ENCODE peak calls at places on chromosomes 2 and 18, in six cellular contexts. P is H1, F is HL-60, R is endothelial cell of umbilical vein, T is stomach, X is GM12891. A is an unnamed sample.

GRCh38 chr2:28136557-28136956 is 246.0 kb downstream of the BABAM2 start:
- DNase-seq in P (no peak), F (no peak), R (no peak), T (no peak), X (no peak), A (no peak)

GRCh38 chr2:44362207-44363015 is 664 bp downstream of the CAMKMT start:
- DNase-seq in P (no peak), F (peak), R (peak), T (peak), X (no peak), A (no peak)

GRCh38 chr2:85951351-85952067 is 62.7 kb upstream of the ST3GAL5 start:
- DNase-seq in P (no peak), F (peak), R (no peak), T (no peak), X (no peak), A (no peak)

GRCh38 chr2:191950132-191950885 is 103.4 kb upstream of the CAVIN2 start:
- DNase-seq in P (no peak), F (no peak), R (peak), T (no peak), X (no peak), A (no peak)

GRCh38 chr2:65749549-65749948 is 317.1 kb upstream of the SPRED2 start:
- DNase-seq in P (no peak), F (no peak), R (no peak), T (no peak), X (no peak), A (no peak)

GRCh38 chr2:83742117-83742782 is 716.8 kb downstream of the SUCLG1 start:
- DNase-seq in P (no peak), F (no peak), R (peak), T (no peak), X (no peak), A (no peak)

GRCh38 chr18:60675801-60676200 is 303.2 kb upstream of the MC4R start:
- DNase-seq in P (no peak), F (no peak), R (no peak), T (peak), X (no peak), A (no peak)

GRCh38 chr18:48218285-48219022 is 190.7 kb downstream of the ZBTB7C start:
- DNase-seq in P (no peak), F (no peak), R (no peak), T (no peak), X (no peak), A (no peak)

GRCh38 chr2:30765226-30765625 is 42.0 kb downstream of the CAPN13 start:
- DNase-seq in P (no peak), F (no peak), R (no peak), T (peak), X (no peak), A (no peak)

GRCh38 chr2:85768713-85769112 is 14.9 kb downstream of the ATOH8 start:
- DNase-seq in P (no peak), F (no peak), R (peak), T (peak), X (no peak), A (no peak)

GRCh38 chr2:230640540-230641011 is 72.1 kb upstream of the CAB39 start:
- DNase-seq in P (no peak), F (no peak), R (no peak), T (no peak), X (no peak), A (no peak)

GRCh38 chr2:28346587-28346986 is 46.1 kb upstream of the FOSL2 start:
- DNase-seq in P (no peak), F (no peak), R (no peak), T (no peak), X (no peak), A (no peak)

GRCh38 chr2:236879416-236879963 is 206.2 kb upstream of the COPS8 start:
- DNase-seq in P (no peak), F (no peak), R (peak), T (no peak), X (no peak), A (peak)

GRCh38 chr2:156383798-156384197 is 51.3 kb upstream of the NR4A2 start:
- DNase-seq in P (no peak), F (no peak), R (no peak), T (no peak), X (no peak), A (no peak)

GRCh38 chr2:763766-764525 is 86.7 kb upstream of the TMEM18 start:
- DNase-seq in P (no peak), F (no peak), R (no peak), T (no peak), X (no peak), A (no peak)

GRCh38 chr18:76416935-76417334 is 78.1 kb downstream of the ZNF516 start:
- DNase-seq in P (no peak), F (no peak), R (no peak), T (no peak), X (no peak), A (no peak)

GRCh38 chr2:51697095-51697494 is 665.2 kb upstream of the NRXN1 start:
- DNase-seq in P (no peak), F (no peak), R (no peak), T (no peak), X (no peak), A (no peak)

GRCh38 chr2:202091476-202091875 is 18.4 kb downstream of the KIAA2012 start:
- DNase-seq in P (no peak), F (peak), R (no peak), T (no peak), X (no peak), A (no peak)

GRCh38 chr18:49768051-49768391 is 45.3 kb downstream of the ACAA2 start:
- DNase-seq in P (peak), F (no peak), R (peak), T (peak), X (no peak), A (no peak)

GRCh38 chr2:208359632-208359986 is 47.0 kb upstream of the PTH2R start:
- DNase-seq in P (no peak), F (peak), R (no peak), T (no peak), X (no peak), A (no peak)

GRCh38 chr2:95215018-95215612 is 7.8 kb downstream of the ZNF892 start:
- DNase-seq in P (no peak), F (no peak), R (no peak), T (no peak), X (no peak), A (no peak)

GRCh38 chr2:11896386-11896785 is 150.0 kb downstream of the LPIN1 start:
- DNase-seq in P (no peak), F (no peak), R (no peak), T (no peak), X (no peak), A (no peak)

GRCh38 chr2:57126410-57126809 is 920.2 kb upstream of the VRK2 start:
- DNase-seq in P (no peak), F (no peak), R (no peak), T (no peak), X (no peak), A (no peak)

GRCh38 chr18:41974661-41975286 is 19.7 kb downstream of the PIK3C3 start:
- DNase-seq in P (no peak), F (peak), R (no peak), T (no peak), X (no peak), A (no peak)

GRCh38 chr18:22667616-22668422 is 250.1 kb upstream of the CTAGE1 start:
- DNase-seq in P (no peak), F (no peak), R (peak), T (no peak), X (no peak), A (no peak)

GRCh38 chr18:7789853-7790552 is 222.9 kb downstream of the PTPRM start:
- DNase-seq in P (peak), F (no peak), R (peak), T (peak), X (no peak), A (peak)

GRCh38 chr2:36433311-36434217 is 78.0 kb downstream of the CRIM1 start:
- DNase-seq in P (no peak), F (no peak), R (no peak), T (no peak), X (no peak), A (peak)

GRCh38 chr2:193350509-193350908 is 1155.8 kb upstream of the TMEFF2 start:
- DNase-seq in P (no peak), F (no peak), R (no peak), T (no peak), X (no peak), A (no peak)

GRCh38 chr2:152890746-152891145 is 172.3 kb downstream of the ARL6IP6 start:
- DNase-seq in P (no peak), F (no peak), R (no peak), T (no peak), X (no peak), A (no peak)

GRCh38 chr2:60677376-60677775 is 78.7 kb upstream of the PAPOLG start:
- DNase-seq in P (no peak), F (no peak), R (no peak), T (no peak), X (no peak), A (no peak)

GRCh38 chr2:27071990-27072830 is 756 bp upstream of the OST4 start:
- DNase-seq in P (no peak), F (no peak), R (peak), T (peak), X (no peak), A (no peak)

GRCh38 chr18:23253630-23254029 is 118.3 kb downstream of the CABLES1 start:
- DNase-seq in P (no peak), F (no peak), R (no peak), T (no peak), X (no peak), A (no peak)

GRCh38 chr2:128307595-128307994 is 11.1 kb downstream of the HS6ST1 start:
- DNase-seq in P (no peak), F (no peak), R (no peak), T (no peak), X (no peak), A (no peak)

GRCh38 chr2:15636972-15637785 is 45.5 kb downstream of the DDX1 start:
- DNase-seq in P (peak), F (peak), R (peak), T (peak), X (peak), A (peak)

GRCh38 chr2:15145919-15146318 is 415.2 kb downstream of the NBAS start:
- DNase-seq in P (no peak), F (no peak), R (no peak), T (no peak), X (no peak), A (no peak)

GRCh38 chr2:190267302-190267701 is 52.3 kb downstream of the HIBCH start:
- DNase-seq in P (no peak), F (no peak), R (peak), T (no peak), X (no peak), A (no peak)

GRCh38 chr18:51153659-51154371 is 43.7 kb downstream of the MEX3C start:
- DNase-seq in P (no peak), F (peak), R (no peak), T (no peak), X (peak), A (no peak)

GRCh38 chr2:44943693-44944101 is 2.2 kb downstream of the SIX3 start:
- DNase-seq in P (no peak), F (no peak), R (no peak), T (no peak), X (no peak), A (no peak)

DNA sequence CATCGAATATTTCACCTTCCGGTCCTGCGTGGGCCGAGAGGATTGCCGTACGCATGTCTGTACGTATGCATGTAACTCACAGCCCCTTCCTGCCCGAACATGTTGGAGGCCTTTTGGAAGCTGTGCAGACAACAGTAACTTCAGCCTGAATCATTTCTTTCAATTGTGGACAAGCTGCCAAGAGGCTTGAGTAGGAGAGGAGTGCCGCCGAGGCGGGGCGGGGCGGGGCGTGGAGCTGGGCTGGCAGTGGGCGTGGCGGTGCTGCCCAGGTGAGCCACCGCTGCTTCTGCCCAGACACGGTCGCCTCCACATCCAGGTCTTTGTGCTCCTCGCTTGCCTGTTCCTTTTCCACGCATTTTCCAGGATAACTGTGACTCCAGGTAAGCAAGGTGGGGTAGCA is at the start of gene SERPINB5:
- DNase-seq in P (no peak), F (no peak), R (no peak), T (peak), X (no peak), A (no peak)
- TF ChIP-seq POLR2AphosphoS5 in P (no peak), F (no peak), R (no peak), T (no peak), X (no peak), A (no peak)

GRCh38 chr2:171807831-171808393 is 86.1 kb downstream of the SLC25A12 start:
- DNase-seq in P (no peak), F (no peak), R (peak), T (no peak), X (no peak), A (no peak)
- TF ChIP-seq POLR2AphosphoS5 in P (no peak), F (no peak), R (no peak), T (no peak), X (no peak), A (no peak)

DNA sequence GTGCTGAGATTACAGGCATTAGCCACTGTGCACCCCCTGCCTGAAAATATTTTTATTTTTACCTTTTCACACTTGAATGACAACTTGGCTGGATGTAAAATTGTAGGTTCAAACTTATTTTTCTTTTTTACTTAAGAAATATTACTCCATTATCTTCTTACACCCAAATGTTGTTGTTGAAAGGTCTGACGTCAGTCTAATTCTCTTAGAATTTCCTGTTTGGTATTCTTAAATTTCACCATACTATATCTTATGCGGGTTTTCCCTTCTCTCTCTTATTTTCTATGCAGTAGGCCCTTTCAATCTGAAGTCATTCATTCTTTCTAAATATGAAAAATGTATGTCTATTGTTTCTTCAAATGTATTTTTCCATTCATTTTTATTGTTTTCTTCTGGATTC is 29.1 kb upstream of the RAB11FIP5 start:
- DNase-seq in P (no peak), F (no peak), R (peak), T (no peak), X (no peak), A (no peak)
- TF ChIP-seq POLR2AphosphoS5 in P (no peak), F (no peak), R (no peak), T (no peak), X (no peak), A (no peak)

GRCh38 chr2:149101818-149102217 is 63.3 kb downstream of the LYPD6B start:
- DNase-seq in P (no peak), F (no peak), R (no peak), T (no peak), X (no peak), A (no peak)
- TF ChIP-seq POLR2AphosphoS5 in P (no peak), F (no peak), R (no peak), T (no peak), X (no peak), A (no peak)

GRCh38 chr2:143522699-143523098 is 393.5 kb downstream of the ARHGAP15 start:
- DNase-seq in P (no peak), F (no peak), R (no peak), T (no peak), X (no peak), A (no peak)

GRCh38 chr2:143521404-143521803 is 392.2 kb downstream of the ARHGAP15 start:
- DNase-seq in P (no peak), F (no peak), R (no peak), T (no peak), X (no peak), A (no peak)

GRCh38 chr2:143525536-143525935 is 396.3 kb downstream of the ARHGAP15 start:
- DNase-seq in P (no peak), F (no peak), R (no peak), T (no peak), X (no peak), A (peak)

GRCh38 chr2:143525006-143525405 is 395.8 kb downstream of the ARHGAP15 start:
- DNase-seq in P (no peak), F (no peak), R (no peak), T (no peak), X (no peak), A (no peak)

DNA sequence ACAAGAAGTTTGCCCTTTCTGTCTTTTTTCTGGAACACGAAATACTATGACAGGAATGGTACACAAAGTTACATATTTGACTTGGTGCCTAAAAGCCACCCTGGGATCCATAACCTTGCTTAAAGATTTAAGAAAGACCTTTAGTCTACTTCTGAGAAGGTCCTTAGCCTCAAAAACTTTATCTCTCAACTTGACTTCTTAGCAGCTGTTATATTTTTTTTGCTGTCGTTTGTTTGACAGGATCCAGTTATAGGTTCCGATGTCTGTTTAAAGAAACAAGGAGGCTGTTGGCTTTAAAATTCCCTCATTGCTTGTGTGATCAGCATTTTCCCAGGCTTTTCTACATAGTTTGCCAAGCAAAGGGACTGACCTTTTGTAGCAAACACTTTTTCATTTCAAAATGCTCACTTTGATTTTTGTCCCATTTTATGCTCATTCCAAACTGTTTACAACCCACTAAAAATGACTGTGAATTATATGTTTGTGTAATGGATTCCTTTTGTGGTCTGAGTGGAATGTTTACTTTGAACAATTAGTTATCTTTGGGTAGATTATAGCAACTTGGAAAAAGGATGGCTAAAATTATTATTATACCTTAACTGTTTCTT is 394.9 kb downstream of the ARHGAP15 start:
- DNase-seq in P (no peak), F (no peak), R (no peak), T (no peak), X (no peak), A (no peak)
- TF ChIP-seq POLR2AphosphoS5 in P (no peak), F (no peak), R (no peak), T (no peak), X (no peak), A (no peak)

DNA sequence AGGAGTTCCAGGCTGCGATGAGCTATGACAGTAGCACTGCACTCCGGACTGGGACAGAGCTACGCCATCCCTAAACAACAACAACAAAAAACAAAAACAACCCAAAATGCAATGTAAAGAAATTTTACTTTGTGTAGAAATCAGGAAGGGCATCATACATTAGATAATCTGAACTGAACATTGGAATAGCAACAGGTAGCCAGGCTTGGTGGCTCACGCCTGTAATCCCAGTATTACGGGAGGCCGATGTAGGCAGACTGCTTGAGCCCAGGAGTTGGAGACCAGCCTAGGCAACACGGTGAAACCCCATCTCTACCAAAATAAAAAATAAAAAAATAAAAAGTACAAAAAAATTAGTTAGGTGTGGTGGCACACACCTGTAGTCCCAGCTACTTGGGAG is 2.1 kb upstream of the PNO1 start:
- DNase-seq in P (no peak), F (no peak), R (no peak), T (no peak), X (no peak), A (no peak)
- TF ChIP-seq POLR2AphosphoS5 in P (no peak), F (no peak), R (no peak), T (no peak), X (no peak), A (no peak)

DNA sequence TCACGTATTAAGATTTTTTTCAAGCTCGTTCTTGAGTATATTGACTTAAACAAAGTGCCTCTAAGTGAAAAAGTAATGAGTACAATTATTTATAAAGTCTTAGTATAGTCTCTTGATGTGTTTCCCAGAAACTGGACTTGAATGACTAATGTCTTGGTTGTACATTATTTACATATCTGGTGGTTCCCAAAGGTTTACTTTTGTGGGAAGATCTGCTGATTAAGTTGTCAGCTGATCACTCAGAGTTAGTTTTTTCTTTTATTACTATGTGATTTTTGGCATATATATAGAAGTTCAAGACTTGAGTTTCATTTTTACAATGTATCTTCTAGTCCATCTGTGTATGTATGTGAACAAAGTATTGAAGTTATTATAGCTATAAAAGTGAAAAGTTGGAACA is 29.5 kb downstream of the RNF144A start:
- DNase-seq in P (no peak), F (no peak), R (peak), T (no peak), X (no peak), A (no peak)
- TF ChIP-seq POLR2AphosphoS5 in P (no peak), F (no peak), R (no peak), T (no peak), X (no peak), A (no peak)

A was measured in SK-N-MC.